ENCODE peak calls at places on chromosomes 6 and 20, in five cellular contexts. R, H, B, J and A are unnamed samples.

GRCh38 chr20:8996817-8997512 is 71.9 kb upstream of the PLCB4 start:
- DNase-seq in J (no peak), R (no peak), B (no peak), H (no peak), A (no peak)

GRCh38 chr20:5189917-5190316 is 63.1 kb downstream of the CDS2 start:
- DNase-seq in H (no peak), R (no peak), J (no peak), B (no peak), A (no peak)

GRCh38 chr20:6178537-6178936 is 55.7 kb upstream of the FERMT1 start:
- DNase-seq in H (no peak), B (no peak), J (peak), R (no peak), A (no peak)

GRCh38 chr20:19427913-19428800 is 215.7 kb downstream of the SLC24A3 start:
- DNase-seq in R (no peak), J (no peak), B (no peak), H (no peak), A (no peak)

GRCh38 chr6:17289491-17290106 is 8.4 kb downstream of the RBM24 start:
- DNase-seq in J (no peak), B (no peak), H (no peak), R (peak), A (no peak)

GRCh38 chr6:50116797-50117542 is 67.2 kb upstream of the DEFB112 start:
- DNase-seq in B (no peak), R (no peak), J (no peak), H (no peak), A (no peak)

GRCh38 chr20:36228809-36229208 is 7.5 kb upstream of the AAR2 start:
- DNase-seq in J (no peak), H (no peak), R (no peak), B (no peak), A (no peak)

GRCh38 chr6:36269834-36270705 is at the start of gene PNPLA1:
- DNase-seq in R (no peak), B (no peak), H (no peak), J (no peak), A (no peak)

GRCh38 chr6:1082040-1082935 is 229.6 kb upstream of the FOXQ1 start:
- DNase-seq in R (no peak), J (peak), B (peak), H (no peak), A (no peak)

GRCh38 chr20:19975901-19976300 is 41.3 kb upstream of the NAA20 start:
- DNase-seq in H (no peak), R (no peak), J (no peak), B (peak), A (no peak)

GRCh38 chr6:150485559-150486517 is 113.8 kb upstream of the PLEKHG1 start:
- DNase-seq in H (no peak), J (no peak), R (no peak), B (no peak), A (no peak)

GRCh38 chr6:53628354-53629119 is 37.0 kb downstream of the KLHL31 start:
- DNase-seq in B (peak), R (no peak), H (peak), J (no peak), A (no peak)

GRCh38 chr6:37479266-37479854 is 20.3 kb downstream of the CCDC167 start:
- DNase-seq in H (no peak), J (no peak), R (no peak), B (no peak), A (no peak)

GRCh38 chr20:59976196-59976847 is 18.1 kb downstream of the CDH26 start:
- DNase-seq in J (peak), H (no peak), B (no peak), R (no peak), A (no peak)

GRCh38 chr6:98880486-98880885 is 46.1 kb downstream of the POU3F2 start:
- DNase-seq in R (no peak), H (no peak), B (no peak), J (no peak), A (peak)

GRCh38 chr6:55758156-55758942 is 117.0 kb downstream of the BMP5 start:
- DNase-seq in B (peak), H (peak), J (peak), R (no peak), A (no peak)

DNA sequence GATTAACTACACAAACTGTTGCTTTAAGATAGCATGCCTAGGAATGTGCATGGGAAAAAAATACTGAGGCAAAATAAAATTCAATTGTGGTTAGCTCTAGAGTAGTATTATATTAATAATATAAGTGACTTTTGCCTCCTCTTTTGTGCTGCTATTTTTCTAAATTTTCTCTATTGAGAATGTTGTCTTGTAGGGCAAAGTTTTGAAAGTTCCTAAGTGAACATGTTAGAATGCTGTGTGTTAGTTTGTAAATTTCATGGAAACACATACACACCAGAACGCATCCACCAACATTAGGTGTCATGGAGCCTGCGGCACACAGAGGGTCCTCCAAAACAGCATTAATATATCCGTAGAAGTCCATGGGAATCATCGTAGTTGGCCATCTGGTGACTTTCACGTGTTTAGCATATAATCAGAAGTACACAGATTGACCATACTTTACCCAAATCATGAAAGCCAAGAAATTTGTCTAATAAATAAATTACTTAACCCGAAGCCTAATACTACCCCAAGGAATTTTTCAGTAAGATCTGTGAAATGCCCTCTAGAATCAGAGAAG is 25.6 kb downstream of the ARHGAP18 start:
- DNase-seq in R (no peak), B (no peak), H (no peak), J (no peak), A (no peak)
- H3K4me3 ChIP-seq in R (no peak), B (no peak), H (no peak), J (no peak), A (no peak)

GRCh38 chr6:156809034-156809433 is 31.9 kb downstream of the ARID1B start:
- DNase-seq in B (no peak), R (no peak), H (peak), J (no peak), A (no peak)

GRCh38 chr6:156809446-156810178 is 32.4 kb downstream of the ARID1B start:
- DNase-seq in R (no peak), B (no peak), H (no peak), J (no peak), A (no peak)

GRCh38 chr6:156807795-156808194 is 30.6 kb downstream of the ARID1B start:
- DNase-seq in R (no peak), J (no peak), H (no peak), B (no peak), A (no peak)

GRCh38 chr6:156808287-156808686 is 31.1 kb downstream of the ARID1B start:
- DNase-seq in R (no peak), J (no peak), B (no peak), H (no peak), A (no peak)

DNA sequence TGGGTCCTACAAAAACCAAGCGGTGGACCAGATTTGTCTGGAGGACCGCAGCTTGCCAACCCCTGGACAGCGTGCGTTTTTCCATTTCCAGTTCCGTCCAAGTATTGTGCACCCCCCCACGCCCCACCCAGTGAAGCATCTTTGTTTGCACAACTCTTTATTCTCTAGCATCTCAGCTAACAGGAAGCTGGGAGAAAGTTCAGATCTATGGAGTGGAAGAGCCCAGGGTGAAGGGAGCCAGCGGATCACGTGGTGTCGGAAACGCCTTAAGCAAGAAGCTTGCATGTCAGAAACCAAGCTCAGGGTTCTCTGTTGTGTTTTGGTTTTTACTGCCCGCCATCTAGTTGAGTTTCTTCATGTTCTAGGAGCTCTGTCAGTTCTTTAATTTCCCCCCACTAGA is 29.9 kb downstream of the ARID1B start:
- DNase-seq in J (no peak), B (peak), H (no peak), R (no peak), A (no peak)
- H3K4me3 ChIP-seq in J (no peak), B (peak), H (no peak), R (no peak), A (no peak)

DNA sequence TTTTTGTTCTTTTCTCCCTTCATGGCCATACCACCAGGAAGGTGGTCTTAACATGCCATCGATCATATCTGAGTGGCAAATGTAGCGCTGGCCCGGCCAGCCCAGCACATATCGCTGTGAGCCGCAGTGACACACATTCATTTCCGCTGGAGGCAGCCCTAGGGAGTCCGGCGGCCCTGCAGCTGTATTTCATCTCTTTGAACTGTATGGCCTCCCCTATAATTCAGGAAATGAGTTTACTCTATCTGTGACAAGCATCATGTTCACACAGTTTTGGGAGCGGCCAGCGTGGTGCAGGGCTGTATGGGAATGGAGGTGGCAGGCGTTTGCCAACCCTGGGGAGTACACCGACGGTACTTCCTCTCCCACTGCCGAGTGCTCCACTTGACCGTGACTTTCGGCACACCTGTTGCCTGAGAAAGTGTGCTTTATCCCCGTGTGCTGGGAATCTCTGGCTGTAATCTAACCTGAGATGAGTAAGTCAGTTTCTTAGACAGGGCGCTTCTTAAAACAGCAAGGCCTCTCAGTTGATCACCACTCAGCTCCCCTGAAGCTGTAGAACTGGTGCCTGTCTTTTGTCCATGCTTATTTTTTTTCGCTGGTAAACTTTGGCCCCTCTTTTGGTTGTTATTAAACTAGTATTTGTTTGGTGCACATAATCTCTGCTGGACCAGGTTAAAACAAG is 257.1 kb upstream of the TAB2 start:
- DNase-seq in B (no peak), R (no peak), J (no peak), H (no peak), A (peak)
- H3K4me3 ChIP-seq in B (no peak), R (no peak), J (no peak), H (no peak), A (peak)

GRCh38 chr20:11429168-11429567 is 488.5 kb upstream of the BTBD3 start:
- DNase-seq in J (no peak), B (no peak), R (no peak), H (no peak), A (no peak)
- H3K4me3 ChIP-seq in J (no peak), B (no peak), R (no peak), H (no peak), A (no peak)

DNA sequence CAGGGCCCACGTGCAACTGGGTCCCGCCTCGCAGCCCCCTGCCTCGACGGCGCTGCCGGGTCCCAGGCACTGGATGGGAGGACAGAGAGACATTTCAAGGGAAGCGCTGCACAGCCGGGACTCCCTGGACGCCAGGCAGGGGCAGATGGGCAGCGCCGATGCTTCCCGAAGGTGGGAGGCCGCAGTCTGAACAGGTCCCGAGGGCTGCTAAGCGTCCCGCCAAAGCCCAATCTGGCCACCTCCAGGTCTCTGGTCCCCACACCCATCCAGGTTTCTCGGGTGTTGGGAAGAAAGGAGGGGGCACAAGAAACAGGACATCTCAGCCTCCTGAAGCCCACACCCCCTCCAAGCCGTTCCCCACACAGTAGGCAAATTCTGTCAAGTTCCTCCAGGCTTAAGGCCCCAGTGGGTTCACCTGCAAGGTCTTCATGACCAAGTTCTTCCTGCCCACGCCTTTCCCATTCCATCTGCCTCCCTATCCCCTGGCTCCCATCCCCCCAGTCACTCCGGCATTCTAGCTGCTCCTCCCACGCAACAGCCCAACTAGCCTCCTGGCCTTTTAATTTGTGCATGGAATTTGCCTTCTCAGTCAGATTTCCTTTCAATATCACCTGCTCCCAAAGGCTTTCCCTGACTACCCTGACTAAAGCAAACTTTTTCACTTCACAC is 5.4 kb upstream of the CPXM1 start:
- DNase-seq in H (no peak), B (no peak), R (no peak), J (no peak), A (no peak)
- H3K4me3 ChIP-seq in H (no peak), B (no peak), R (no peak), J (no peak), A (no peak)